ENCODE peak calls at places on chromosomes 4 and X, in nine cellular contexts. P is activated CD4-positive, alpha-beta T cell treated with anti-CD3 and anti-CD28 coated beads, Interleukin-2, amount 50 U/mL, for 48 hours; H is neural crest cell; O is AG08395; K is Ammon's horn; T is Right ventricle myocardium superior; B is cardiac muscle cell; S is anterior cingulate cortex; L is hepatocyte. R is an unnamed sample.
A peak's percentile ranks its signal among the peaks of the same experiment; 100 is the strongest.

GRCh38 chr4:1031956-1032795 is 20.8 kb downstream of the FGFRL1 start:
- DNase-seq in P (no peak), H (no peak), O (no peak), K (no peak), T (no peak), B (no peak), S (no peak), L (no peak), R (no peak)

GRCh38 chr4:40749717-40750460 is at the start of gene NSUN7:
- DNase-seq in P (peak; percentile 26), H (peak; percentile 63), O (no peak), K (no peak), T (peak; percentile 66), B (peak; percentile 26), S (no peak), L (peak; percentile 92), R (peak; percentile 84)

GRCh38 chrX:69510137-69510715 is 6.1 kb downstream of the NALF2 start:
- DNase-seq in P (no peak), H (no peak), O (no peak), K (no peak), T (no peak), B (no peak), S (no peak), L (no peak), R (no peak)

GRCh38 chrX:34918856-34919255 is 23.7 kb upstream of the FAM47B start:
- DNase-seq in P (no peak), H (peak; percentile 2), O (peak; percentile 39), K (peak; percentile 1), T (no peak), B (peak; percentile 67), S (no peak), L (peak; percentile 66), R (no peak)

GRCh38 chr4:46937493-46937892 is 28.4 kb upstream of the COX7B2 start:
- DNase-seq in P (no peak), H (no peak), O (no peak), K (no peak), T (no peak), B (peak; percentile 12), S (no peak), L (no peak), R (no peak)

GRCh38 chrX:120726294-120726693 is 96.4 kb upstream of the C1GALT1C1 start:
- DNase-seq in P (no peak), H (no peak), O (no peak), K (no peak), T (no peak), B (no peak), S (no peak), L (no peak), R (no peak)

GRCh38 chr4:7444314-7444713 is 9.6 kb upstream of the PSAPL1 start:
- DNase-seq in P (no peak), H (no peak), O (no peak), K (no peak), T (no peak), B (no peak), S (no peak), L (no peak), R (no peak)

GRCh38 chr4:141078871-141079270 is 54.4 kb downstream of the RNF150 start:
- DNase-seq in P (no peak), H (no peak), O (peak; percentile 6), K (no peak), T (no peak), B (peak; percentile 22), S (no peak), L (no peak), R (no peak)

GRCh38 chrX:129037389-129037788 is 485.9 kb downstream of the SMARCA1 start:
- DNase-seq in P (no peak), H (no peak), O (no peak), K (no peak), T (no peak), B (no peak), S (no peak), L (no peak), R (no peak)

GRCh38 chr4:34046580-34046979 is 2197.7 kb downstream of the ARAP2 start:
- DNase-seq in P (no peak), H (no peak), O (no peak), K (no peak), T (no peak), B (peak; percentile 68), S (no peak), L (peak; percentile 13), R (no peak)

GRCh38 chr4:139241086-139241783 is 38.8 kb downstream of the MGARP start:
- DNase-seq in P (no peak), H (no peak), O (no peak), K (no peak), T (no peak), B (no peak), S (no peak), L (no peak), R (no peak)

GRCh38 chrX:139200793-139201192 is 329.7 kb upstream of the F9 start:
- DNase-seq in P (no peak), H (no peak), O (no peak), K (no peak), T (no peak), B (no peak), S (no peak), L (peak; percentile 18), R (no peak)

GRCh38 chrX:80331285-80331684 is 89.0 kb upstream of the TENT5D start:
- DNase-seq in P (no peak), H (no peak), O (no peak), K (no peak), T (no peak), B (no peak), S (no peak), L (no peak), R (no peak)